ENCODE peak calls at places on chromosomes 13 and 19, in five cellular contexts. One of them, this sample, is unnamed.
A peak's percentile ranks its signal among the peaks of the same experiment; 100 is the strongest.

GRCh38 chr19:38656171-38656981 is 8.9 kb downstream of the ACTN4 start:
- DNase-seq in GM12864: no peak
- DNase-seq in Caco-2: no peak
- DNase-seq in endothelial cell: no peak
- DNase-seq in natural killer cell: no peak
- DNase-seq in this sample: no peak

GRCh38 chr19:12365372-12366162 is at the start of gene ZNF442:
- DNase-seq in GM12864: peak; percentile 90
- DNase-seq in Caco-2: peak; percentile 96
- DNase-seq in endothelial cell: peak; percentile 91
- DNase-seq in natural killer cell: peak; percentile 75
- DNase-seq in this sample: peak; percentile 83

GRCh38 chr19:39356073-39356472 is 13.9 kb downstream of the SAMD4B start:
- DNase-seq in GM12864: no peak
- DNase-seq in Caco-2: no peak
- DNase-seq in endothelial cell: no peak
- DNase-seq in natural killer cell: no peak
- DNase-seq in this sample: no peak

GRCh38 chr13:51981355-51981754 is 29.9 kb downstream of the ATP7B start:
- DNase-seq in GM12864: no peak
- DNase-seq in Caco-2: peak; percentile 84
- DNase-seq in endothelial cell: no peak
- DNase-seq in natural killer cell: no peak
- DNase-seq in this sample: no peak

GRCh38 chr13:73064991-73065390 is 6.2 kb downstream of the KLF5 start:
- DNase-seq in GM12864: no peak
- DNase-seq in Caco-2: no peak
- DNase-seq in endothelial cell: no peak
- DNase-seq in natural killer cell: no peak
- DNase-seq in this sample: no peak

GRCh38 chr13:27541386-27541785 is 78.9 kb downstream of the LNX2 start:
- DNase-seq in GM12864: no peak
- DNase-seq in Caco-2: no peak
- DNase-seq in endothelial cell: no peak
- DNase-seq in natural killer cell: no peak
- DNase-seq in this sample: no peak

GRCh38 chr13:61954092-61954491 is 538.4 kb upstream of the PCDH20 start:
- DNase-seq in GM12864: no peak
- DNase-seq in Caco-2: no peak
- DNase-seq in endothelial cell: no peak
- DNase-seq in natural killer cell: no peak
- DNase-seq in this sample: no peak

GRCh38 chr19:15425321-15425950 is 6.6 kb upstream of the AKAP8L start:
- DNase-seq in GM12864: no peak
- DNase-seq in Caco-2: no peak
- DNase-seq in endothelial cell: no peak
- DNase-seq in natural killer cell: no peak
- DNase-seq in this sample: no peak

GRCh38 chr19:13093407-13094284 is 9.0 kb downstream of the LYL1 start:
- DNase-seq in GM12864: peak; percentile 56
- DNase-seq in Caco-2: peak; percentile 68
- DNase-seq in endothelial cell: peak; percentile 83
- DNase-seq in natural killer cell: peak; percentile 80
- DNase-seq in this sample: peak; percentile 89

GRCh38 chr13:112680741-112681360 is 9.0 kb upstream of the ATP11A start:
- DNase-seq in GM12864: no peak
- DNase-seq in Caco-2: no peak
- DNase-seq in endothelial cell: no peak
- DNase-seq in natural killer cell: no peak
- DNase-seq in this sample: no peak

GRCh38 chr13:29562762-29563161 is 32.7 kb downstream of the SLC7A1 start:
- DNase-seq in GM12864: no peak
- DNase-seq in Caco-2: no peak
- DNase-seq in endothelial cell: no peak
- DNase-seq in natural killer cell: no peak
- DNase-seq in this sample: no peak

GRCh38 chr19:36707134-36707533 is 19.7 kb downstream of the ZNF567 start:
- DNase-seq in GM12864: no peak
- DNase-seq in Caco-2: no peak
- DNase-seq in endothelial cell: no peak
- DNase-seq in natural killer cell: no peak
- DNase-seq in this sample: no peak

GRCh38 chr13:44932850-44933251 is 56.4 kb downstream of the NUFIP1 start:
- DNase-seq in GM12864: no peak
- DNase-seq in Caco-2: no peak
- DNase-seq in endothelial cell: peak; percentile 18
- DNase-seq in natural killer cell: no peak
- DNase-seq in this sample: no peak

GRCh38 chr19:32702010-32702409 is 10.4 kb downstream of the NUDT19 start:
- DNase-seq in GM12864: no peak
- DNase-seq in Caco-2: peak; percentile 64
- DNase-seq in endothelial cell: no peak
- DNase-seq in natural killer cell: no peak
- DNase-seq in this sample: no peak

GRCh38 chr19:17404621-17405249 is 695 bp downstream of the BST2 start:
- DNase-seq in GM12864: no peak
- DNase-seq in Caco-2: no peak
- DNase-seq in endothelial cell: no peak
- DNase-seq in natural killer cell: no peak
- DNase-seq in this sample: no peak

GRCh38 chr13:104085611-104086010 is 1019.4 kb upstream of the SLC10A2 start:
- DNase-seq in GM12864: no peak
- DNase-seq in Caco-2: no peak
- DNase-seq in endothelial cell: no peak
- DNase-seq in natural killer cell: no peak
- DNase-seq in this sample: no peak

GRCh38 chr13:39417643-39418042 is 185.3 kb downstream of the LHFPL6 start:
- DNase-seq in GM12864: no peak
- DNase-seq in Caco-2: no peak
- DNase-seq in endothelial cell: no peak
- DNase-seq in natural killer cell: no peak
- DNase-seq in this sample: no peak

GRCh38 chr13:39418424-39418823 is 184.6 kb downstream of the LHFPL6 start:
- DNase-seq in GM12864: no peak
- DNase-seq in Caco-2: no peak
- DNase-seq in endothelial cell: no peak
- DNase-seq in natural killer cell: no peak
- DNase-seq in this sample: no peak

GRCh38 chr13:39415403-39415802 is 187.6 kb downstream of the LHFPL6 start:
- DNase-seq in GM12864: no peak
- DNase-seq in Caco-2: peak; percentile 39
- DNase-seq in endothelial cell: peak; percentile 47
- DNase-seq in natural killer cell: no peak
- DNase-seq in this sample: no peak

GRCh38 chr13:39419068-39419467 is 183.9 kb downstream of the LHFPL6 start:
- DNase-seq in GM12864: no peak
- DNase-seq in Caco-2: no peak
- DNase-seq in endothelial cell: no peak
- DNase-seq in natural killer cell: no peak
- DNase-seq in this sample: no peak

DNA sequence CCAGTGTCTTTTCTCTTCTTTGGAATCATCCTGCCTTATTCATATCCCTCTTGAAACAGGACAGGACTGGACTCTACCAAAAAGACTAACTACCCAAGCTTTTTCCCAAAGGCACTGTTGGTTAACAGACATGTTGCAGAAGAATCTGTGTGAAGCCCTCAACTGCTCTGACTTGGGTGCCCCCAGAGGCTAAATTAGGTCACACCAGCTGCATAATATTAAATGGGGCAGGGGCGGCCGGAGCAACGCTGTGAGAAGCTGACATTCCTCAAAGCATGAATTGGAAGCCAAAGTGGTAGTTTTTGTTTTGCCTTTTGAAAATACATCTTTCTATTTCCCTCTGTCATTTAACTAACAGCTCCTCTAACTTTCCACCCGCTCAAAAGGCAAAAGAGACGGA is 185.9 kb downstream of the LHFPL6 start:
- DNase-seq in GM12864: no peak
- DNase-seq in Caco-2: no peak
- DNase-seq in endothelial cell: peak; percentile 29
- DNase-seq in natural killer cell: no peak
- DNase-seq in this sample: no peak
- TF ChIP-seq CTCF in GM12864: peak; percentile 16
- TF ChIP-seq CTCF in Caco-2: peak; percentile 26
- TF ChIP-seq CTCF in endothelial cell: peak; percentile 58
- TF ChIP-seq CTCF in natural killer cell: no peak
- TF ChIP-seq CTCF in this sample: peak; percentile 10

GRCh38 chr19:31249217-31249616 is 100.0 kb downstream of the TSHZ3 start:
- DNase-seq in GM12864: no peak
- DNase-seq in Caco-2: no peak
- DNase-seq in endothelial cell: no peak
- DNase-seq in natural killer cell: no peak
- DNase-seq in this sample: no peak
- TF ChIP-seq CTCF in GM12864: no peak
- TF ChIP-seq CTCF in Caco-2: no peak
- TF ChIP-seq CTCF in endothelial cell: no peak
- TF ChIP-seq CTCF in natural killer cell: no peak
- TF ChIP-seq CTCF in this sample: no peak

GRCh38 chr19:51398096-51398704 is 7.8 kb upstream of the C19orf84 start:
- DNase-seq in GM12864: no peak
- DNase-seq in Caco-2: no peak
- DNase-seq in endothelial cell: no peak
- DNase-seq in natural killer cell: no peak
- DNase-seq in this sample: no peak
- TF ChIP-seq CTCF in GM12864: peak; percentile 55
- TF ChIP-seq CTCF in Caco-2: peak; percentile 35
- TF ChIP-seq CTCF in endothelial cell: no peak
- TF ChIP-seq CTCF in natural killer cell: peak; percentile 60
- TF ChIP-seq CTCF in this sample: peak; percentile 76

DNA sequence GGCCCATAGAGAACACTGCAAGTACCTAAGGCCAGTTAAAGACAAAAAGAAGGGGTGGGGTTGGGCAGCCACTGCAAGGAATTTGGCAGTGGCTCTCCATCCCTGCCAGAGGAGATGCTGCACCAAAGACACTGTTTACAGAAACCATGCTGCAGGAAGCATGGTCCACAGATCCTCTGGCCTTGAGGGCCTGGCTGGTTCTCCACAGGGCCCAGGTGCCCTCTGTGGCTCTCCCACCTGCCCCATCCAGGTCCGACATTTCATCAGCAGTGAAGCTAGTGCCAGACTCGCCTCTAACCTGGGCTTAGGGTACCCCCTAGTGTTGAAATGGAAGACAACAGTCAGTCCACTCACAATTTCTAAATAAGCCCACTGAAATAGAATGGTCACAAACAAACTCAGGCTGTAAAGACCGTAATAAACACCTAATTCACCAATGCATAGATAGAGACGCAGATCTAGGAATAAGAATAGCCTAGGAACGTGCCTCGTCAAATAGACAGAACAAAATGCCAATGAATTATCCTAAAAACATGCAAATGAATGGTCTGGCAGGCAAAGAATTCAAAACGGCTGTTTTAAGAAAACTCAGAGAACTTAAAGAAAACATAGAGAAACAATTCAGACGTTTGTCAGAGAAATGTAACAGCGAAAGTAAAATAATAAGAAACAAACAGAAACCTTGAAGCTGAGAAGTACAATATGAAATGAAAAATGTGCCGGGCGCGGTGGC is 23.3 kb downstream of the LYPD4 start:
- DNase-seq in GM12864: no peak
- DNase-seq in Caco-2: no peak
- DNase-seq in endothelial cell: peak; percentile 65
- DNase-seq in natural killer cell: no peak
- DNase-seq in this sample: no peak
- TF ChIP-seq CTCF in GM12864: peak; percentile 78
- TF ChIP-seq CTCF in Caco-2: peak; percentile 66
- TF ChIP-seq CTCF in endothelial cell: peak; percentile 76
- TF ChIP-seq CTCF in natural killer cell: peak; percentile 64
- TF ChIP-seq CTCF in this sample: peak; percentile 84

GRCh38 chr19:35141627-35142401 is 1.2 kb upstream of the FXYD7 start:
- DNase-seq in GM12864: no peak
- DNase-seq in Caco-2: no peak
- DNase-seq in endothelial cell: no peak
- DNase-seq in natural killer cell: no peak
- DNase-seq in this sample: no peak

GRCh38 chr19:35142531-35143230 is 374 bp upstream of the FXYD7 start:
- DNase-seq in GM12864: no peak
- DNase-seq in Caco-2: peak; percentile 58
- DNase-seq in endothelial cell: peak; percentile 72
- DNase-seq in natural killer cell: peak; percentile 72
- DNase-seq in this sample: no peak

GRCh38 chr19:35143818-35144217 is 763 bp downstream of the FXYD7 start:
- DNase-seq in GM12864: no peak
- DNase-seq in Caco-2: no peak
- DNase-seq in endothelial cell: no peak
- DNase-seq in natural killer cell: no peak
- DNase-seq in this sample: no peak

GRCh38 chr19:35144259-35144599 is 1.2 kb downstream of the FXYD7 start:
- DNase-seq in GM12864: no peak
- DNase-seq in Caco-2: no peak
- DNase-seq in endothelial cell: no peak
- DNase-seq in natural killer cell: no peak
- DNase-seq in this sample: no peak

DNA sequence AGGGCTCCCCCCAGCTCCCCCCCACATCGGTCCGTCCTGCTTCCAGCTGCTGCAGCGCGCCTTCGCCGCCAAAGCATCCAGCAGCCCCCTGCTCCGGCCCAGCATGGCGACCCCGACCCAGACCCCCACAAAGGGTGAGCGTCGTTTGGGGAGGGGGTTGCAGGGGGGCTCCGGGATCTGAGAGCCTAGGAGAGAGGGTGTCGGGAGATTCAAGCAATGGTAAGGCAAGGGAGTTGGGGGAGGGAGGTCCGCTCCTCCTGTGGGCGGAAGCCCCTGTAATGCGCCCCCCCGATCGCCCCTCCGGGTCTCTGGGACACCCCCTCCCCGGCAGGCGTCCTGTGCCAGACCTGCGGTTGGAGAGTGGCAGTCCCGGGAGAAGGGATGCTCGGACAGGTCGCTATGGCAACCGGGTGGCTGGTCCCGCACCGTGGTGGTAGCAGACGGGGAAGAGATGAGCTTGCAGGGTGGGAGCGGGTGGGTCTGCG is at the start of gene FXYD7:
- DNase-seq in GM12864: no peak
- DNase-seq in Caco-2: no peak
- DNase-seq in endothelial cell: peak; percentile 26
- DNase-seq in natural killer cell: no peak
- DNase-seq in this sample: no peak
- TF ChIP-seq CTCF in GM12864: no peak
- TF ChIP-seq CTCF in Caco-2: no peak
- TF ChIP-seq CTCF in endothelial cell: peak; percentile 65
- TF ChIP-seq CTCF in natural killer cell: peak; percentile 50
- TF ChIP-seq CTCF in this sample: peak; percentile 67

This sample was measured in CD14-positive monocyte.